ENCODE peak calls at places on chromosomes 13 and 19, in eight cellular contexts. T, F, B, E, J, D, R and I are unnamed samples.

GRCh38 chr19:56838930-56839664 is 1.4 kb downstream of the PEG3 start:
- DNase-seq in T (peak; percentile 98), F (peak; percentile 99), B (peak; percentile 84), E (peak; percentile 67), J (peak; percentile 99), D (peak; percentile 88), R (peak; percentile 96), I (peak; percentile 99)

GRCh38 chr19:46107371-46107770 is 17.1 kb downstream of the IGFL3 start:
- DNase-seq in T (no peak), F (no peak), B (no peak), E (no peak), J (no peak), D (no peak), R (no peak), I (no peak)

GRCh38 chr13:43764349-43764748 is 22.4 kb downstream of the ENOX1 start:
- DNase-seq in T (no peak), F (no peak), B (no peak), E (no peak), J (peak; percentile 25), D (no peak), R (no peak), I (no peak)

GRCh38 chr13:51959773-51960172 is 51.5 kb downstream of the ATP7B start:
- DNase-seq in T (no peak), F (no peak), B (no peak), E (peak; percentile 69), J (peak; percentile 21), D (no peak), R (no peak), I (no peak)

GRCh38 chr13:73057284-73058025 is 1.4 kb upstream of the KLF5 start:
- DNase-seq in T (no peak), F (no peak), B (no peak), E (no peak), J (no peak), D (no peak), R (no peak), I (no peak)

GRCh38 chr19:17610384-17610783 is 54.9 kb downstream of the COLGALT1 start:
- DNase-seq in T (no peak), F (no peak), B (no peak), E (no peak), J (peak; percentile 61), D (no peak), R (no peak), I (no peak)

GRCh38 chr13:46866150-46866549 is 30.7 kb downstream of the HTR2A start:
- DNase-seq in T (peak; percentile 70), F (no peak), B (no peak), E (no peak), J (peak; percentile 86), D (peak; percentile 5), R (peak; percentile 90), I (peak; percentile 29)

GRCh38 chr19:6242677-6243076 is 37.1 kb downstream of the MLLT1 start:
- DNase-seq in T (no peak), F (no peak), B (peak; percentile 56), E (no peak), J (no peak), D (no peak), R (no peak), I (no peak)

GRCh38 chr19:11005521-11005920 is 44.7 kb downstream of the SMARCA4 start:
- DNase-seq in T (no peak), F (no peak), B (no peak), E (no peak), J (no peak), D (no peak), R (no peak), I (no peak)

GRCh38 chr13:114279770-114280169 is 1.6 kb upstream of the UPF3A start:
- DNase-seq in T (no peak), F (no peak), B (peak; percentile 56), E (no peak), J (no peak), D (no peak), R (no peak), I (no peak)
- H3K4me1 ChIP-seq in T (no peaks in the 10 kb centered on the region), F (peaks cover 32% of the 10 kb centered on the region), B (peaks cover 51% of the 10 kb centered on the region), E (peaks cover 8% of the 10 kb centered on the region), J (peaks cover 3% of the 10 kb centered on the region), D (peaks cover 37% of the 10 kb centered on the region), R (peaks cover 20% of the 10 kb centered on the region), I (peaks cover 32% of the 10 kb centered on the region)

GRCh38 chr13:110830800-110831371 is 84.0 kb downstream of the ANKRD10 start:
- DNase-seq in T (no peak), F (no peak), B (no peak), E (no peak), J (no peak), D (no peak), R (no peak), I (no peak)
- H3K4me1 ChIP-seq in T (no peaks in the 10 kb centered on the region), F (no peaks in the 10 kb centered on the region), B (no peaks in the 10 kb centered on the region), E (no peaks in the 10 kb centered on the region), J (no peaks in the 10 kb centered on the region), D (no peaks in the 10 kb centered on the region), R (no peaks in the 10 kb centered on the region), I (no peaks in the 10 kb centered on the region)

GRCh38 chr13:110346661-110347067 is 39.6 kb downstream of the COL4A2 start:
- DNase-seq in T (no peak), F (no peak), B (no peak), E (peak; percentile 91), J (no peak), D (no peak), R (no peak), I (no peak)
- H3K4me1 ChIP-seq in T (peaks cover 5% of the 10 kb centered on the region), F (peaks cover 89% of the 10 kb centered on the region), B (peaks cover 54% of the 10 kb centered on the region), E (no peaks in the 10 kb centered on the region), J (no peaks in the 10 kb centered on the region), D (peaks cover 97% of the 10 kb centered on the region), R (peaks cover 24% of the 10 kb centered on the region), I (peaks cover 16% of the 10 kb centered on the region)

DNA sequence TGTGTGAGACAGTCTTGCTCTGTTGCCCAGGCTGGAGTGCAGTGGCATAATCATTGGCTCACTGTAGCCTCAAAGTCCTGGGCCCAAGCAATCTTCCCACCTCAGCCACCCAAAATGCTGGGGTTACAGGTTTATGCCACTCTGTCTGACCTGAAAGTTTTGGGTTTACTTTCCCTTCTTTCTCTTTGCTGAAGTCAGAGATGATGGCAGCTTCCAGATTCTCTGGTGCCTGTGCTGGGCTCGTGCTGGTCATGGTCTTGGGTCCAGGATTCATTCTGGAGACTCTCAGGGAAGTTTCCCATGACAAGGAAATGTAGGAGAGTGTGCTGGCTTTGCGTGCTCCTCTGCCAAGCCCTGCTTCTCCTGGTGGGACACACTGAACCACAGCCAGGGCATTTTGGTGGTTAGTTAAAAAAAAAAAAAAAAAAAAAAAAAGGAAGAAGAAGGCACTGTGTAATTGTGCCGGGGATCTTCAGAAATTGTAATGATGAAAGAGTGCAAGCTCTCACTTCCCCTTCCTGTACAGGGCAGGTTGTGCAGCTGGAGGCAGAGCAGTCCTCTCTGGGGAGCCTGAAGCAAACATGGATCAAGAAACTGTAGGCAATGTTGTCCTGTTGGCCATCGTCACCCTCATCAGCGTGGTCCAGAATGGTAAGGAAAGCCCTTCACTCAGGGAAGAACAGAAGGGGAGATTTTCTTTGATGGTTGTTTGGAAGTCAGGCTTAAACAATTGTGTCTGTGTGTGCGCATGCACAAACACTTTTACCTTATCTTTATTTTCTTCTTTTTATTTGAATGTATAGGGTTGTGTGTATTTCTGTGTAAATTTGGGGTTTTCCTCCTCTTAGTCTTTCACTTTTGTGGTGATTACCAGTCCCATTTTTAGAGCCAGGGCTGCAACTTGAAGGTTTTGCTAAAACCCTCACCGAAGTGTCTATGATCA is at the start of gene ALOX5AP:
- DNase-seq in T (no peak), F (no peak), B (peak; percentile 84), E (no peak), J (no peak), D (no peak), R (peak; percentile 50), I (no peak)
- H3K4me1 ChIP-seq in T (no peaks in the 10 kb centered on the region), F (peaks cover 14% of the 10 kb centered on the region), B (peaks cover 81% of the 10 kb centered on the region), E (peaks cover 5% of the 10 kb centered on the region), J (peaks cover 4% of the 10 kb centered on the region), D (peaks cover 1% of the 10 kb centered on the region), R (peaks cover 14% of the 10 kb centered on the region), I (no peaks in the 10 kb centered on the region)

GRCh38 chr19:39413269-39413902 is 917 bp downstream of the PLEKHG2 start:
- DNase-seq in T (peak; percentile 88), F (no peak), B (peak; percentile 91), E (peak; percentile 70), J (peak; percentile 63), D (no peak), R (peak; percentile 37), I (no peak)
- H3K4me1 ChIP-seq in T (no peaks in the 10 kb centered on the region), F (peaks cover 48% of the 10 kb centered on the region), B (peaks cover 86% of the 10 kb centered on the region), E (peaks cover 15% of the 10 kb centered on the region), J (peaks cover 16% of the 10 kb centered on the region), D (peaks cover 58% of the 10 kb centered on the region), R (peaks cover 43% of the 10 kb centered on the region), I (peaks cover 45% of the 10 kb centered on the region)